ENCODE peak calls at places on chromosomes 5 and 9, in five cellular contexts. T, U, W, D and R are unnamed samples.

GRCh38 chr5:158435161-158435616 is 576.2 kb upstream of the CLINT1 start:
- DNase-seq in T (no peak), W (no peak), D (no peak), U (peak; percentile 10), R (no peak)

GRCh38 chr9:90855208-90856000 is 53.8 kb downstream of the SYK start:
- DNase-seq in D (no peak), T (no peak), W (no peak), U (no peak), R (no peak)

GRCh38 chr5:176647870-176648466 is 684 bp downstream of the TSPAN17 start:
- DNase-seq in D (no peak), T (peak; percentile 76), W (peak; percentile 31), U (no peak), R (peak; percentile 81)

GRCh38 chr9:128607642-128608350 is 48.9 kb downstream of the DYNC2I2 start:
- DNase-seq in W (peak; percentile 21), U (no peak), T (no peak), D (no peak), R (peak; percentile 20)

GRCh38 chr9:128244443-128245226 is 31.2 kb downstream of the GOLGA2 start:
- DNase-seq in T (peak; percentile 77), U (no peak), W (peak; percentile 96), D (no peak), R (peak; percentile 35)

GRCh38 chr5:45696206-45696836 is at the start of gene HCN1:
- DNase-seq in U (no peak), D (peak; percentile 23), W (peak; percentile 18), T (peak; percentile 65), R (peak; percentile 88)

GRCh38 chr9:100669968-100670367 is 92.1 kb downstream of the CAVIN4 start:
- DNase-seq in T (no peak), W (no peak), D (no peak), U (no peak), R (no peak)

GRCh38 chr5:58786035-58786434 is 203.2 kb downstream of the RAB3C start:
- DNase-seq in D (no peak), T (no peak), U (no peak), W (no peak), R (no peak)

GRCh38 chr5:170275376-170275994 is 22.1 kb downstream of the LCP2 start:
- DNase-seq in W (no peak), U (no peak), T (no peak), D (no peak), R (no peak)

GRCh38 chr9:112558476-112558875 is 71.8 kb downstream of the KIAA1958 start:
- DNase-seq in U (no peak), T (no peak), W (peak; percentile 12), D (no peak), R (no peak)

GRCh38 chr9:130713286-130713975 is 19.9 kb downstream of the EXOSC2 start:
- DNase-seq in U (no peak), T (no peak), W (peak; percentile 48), D (no peak), R (peak; percentile 53)

GRCh38 chr5:80466669-80467485 is 21.0 kb upstream of the FAM151B start:
- DNase-seq in U (no peak), T (no peak), D (no peak), W (peak; percentile 82), R (no peak)

GRCh38 chr9:106288689-106289088 is 574.3 kb upstream of the ZNF462 start:
- DNase-seq in U (no peak), W (no peak), T (no peak), D (no peak), R (no peak)

GRCh38 chr5:125037020-125037419 is 290.6 kb upstream of the ZNF608 start:
- DNase-seq in U (no peak), D (no peak), T (no peak), W (no peak), R (no peak)